ENCODE peak calls at places on chromosomes 6 and 20, in five cellular contexts. One of them, this sample, is unnamed.

GRCh38 chr6:69863766-69864165 is 2.6 kb upstream of the COL19A1 start:
- DNase-seq in choroid plexus epithelial cell: no peak
- DNase-seq in ACHN: no peak
- DNase-seq in fibroblast of the aortic adventitia: no peak
- DNase-seq in NCI-H146: no peak
- DNase-seq in this sample: no peak

GRCh38 chr20:59438201-59438600 is 137.8 kb downstream of the EDN3 start:
- DNase-seq in fibroblast of the aortic adventitia: no peak
- DNase-seq in ACHN: no peak
- DNase-seq in choroid plexus epithelial cell: no peak
- DNase-seq in NCI-H146: no peak
- DNase-seq in this sample: no peak

GRCh38 chr6:39225946-39226437 is 3.3 kb downstream of the KCNK5 start:
- DNase-seq in NCI-H146: no peak
- DNase-seq in fibroblast of the aortic adventitia: no peak
- DNase-seq in ACHN: no peak
- DNase-seq in choroid plexus epithelial cell: no peak
- DNase-seq in this sample: peak; percentile 10

GRCh38 chr6:55212147-55212546 is 37.8 kb downstream of the HCRTR2 start:
- DNase-seq in ACHN: no peak
- DNase-seq in NCI-H146: no peak
- DNase-seq in fibroblast of the aortic adventitia: no peak
- DNase-seq in choroid plexus epithelial cell: peak; percentile 22
- DNase-seq in this sample: no peak

GRCh38 chr6:100751590-100751989 is 129.5 kb downstream of the ASCC3 start:
- DNase-seq in NCI-H146: no peak
- DNase-seq in choroid plexus epithelial cell: no peak
- DNase-seq in ACHN: no peak
- DNase-seq in fibroblast of the aortic adventitia: no peak
- DNase-seq in this sample: no peak

GRCh38 chr20:8744228-8744844 is 324.6 kb upstream of the PLCB4 start:
- DNase-seq in ACHN: no peak
- DNase-seq in NCI-H146: no peak
- DNase-seq in fibroblast of the aortic adventitia: peak; percentile 58
- DNase-seq in choroid plexus epithelial cell: peak; percentile 61
- DNase-seq in this sample: no peak

GRCh38 chr6:93821953-93822352 is 402.6 kb upstream of the EPHA7 start:
- DNase-seq in NCI-H146: no peak
- DNase-seq in ACHN: no peak
- DNase-seq in fibroblast of the aortic adventitia: no peak
- DNase-seq in choroid plexus epithelial cell: no peak
- DNase-seq in this sample: no peak

GRCh38 chr6:36722365-36722764 is 24.7 kb downstream of the RAB44 start:
- DNase-seq in choroid plexus epithelial cell: no peak
- DNase-seq in ACHN: no peak
- DNase-seq in NCI-H146: no peak
- DNase-seq in fibroblast of the aortic adventitia: no peak
- DNase-seq in this sample: no peak

GRCh38 chr20:55394592-55394991 is 610.7 kb downstream of the CBLN4 start:
- DNase-seq in fibroblast of the aortic adventitia: no peak
- DNase-seq in NCI-H146: peak; percentile 45
- DNase-seq in ACHN: no peak
- DNase-seq in choroid plexus epithelial cell: no peak
- DNase-seq in this sample: no peak

GRCh38 chr20:59013031-59013951 is 5.9 kb upstream of the TUBB1 start:
- DNase-seq in ACHN: no peak
- DNase-seq in choroid plexus epithelial cell: no peak
- DNase-seq in fibroblast of the aortic adventitia: no peak
- DNase-seq in NCI-H146: no peak
- DNase-seq in this sample: no peak

GRCh38 chr20:330233-331149 is 5.1 kb downstream of the SOX12 start:
- DNase-seq in fibroblast of the aortic adventitia: peak; percentile 76
- DNase-seq in choroid plexus epithelial cell: peak; percentile 78
- DNase-seq in ACHN: peak; percentile 61
- DNase-seq in NCI-H146: peak; percentile 71
- DNase-seq in this sample: peak; percentile 25

GRCh38 chr20:59452856-59453255 is 151.5 kb upstream of the PHACTR3 start:
- DNase-seq in choroid plexus epithelial cell: no peak
- DNase-seq in fibroblast of the aortic adventitia: no peak
- DNase-seq in NCI-H146: no peak
- DNase-seq in ACHN: no peak
- DNase-seq in this sample: no peak

GRCh38 chr6:54719633-54720032 is 126.9 kb upstream of the FAM83B start:
- DNase-seq in fibroblast of the aortic adventitia: no peak
- DNase-seq in choroid plexus epithelial cell: peak; percentile 23
- DNase-seq in ACHN: no peak
- DNase-seq in NCI-H146: no peak
- DNase-seq in this sample: no peak

GRCh38 chr20:58550661-58551060 is 35.5 kb upstream of the APCDD1L start:
- DNase-seq in NCI-H146: no peak
- DNase-seq in fibroblast of the aortic adventitia: peak; percentile 92
- DNase-seq in ACHN: no peak
- DNase-seq in choroid plexus epithelial cell: peak; percentile 96
- DNase-seq in this sample: no peak

This sample was measured in activated T-helper 1 cell treated with Interleukin-2 at 50 U/mL for 16 hours.